ENCODE peak calls at places on chromosomes 16 and 17, in seven cellular contexts. One of them, this sample, is unnamed.

GRCh38 chr17:42979511-42980273 is at the start of gene PTGES3L:
- DNase-seq in right cardiac atrium: peak
- DNase-seq in retinal pigment epithelial cell: no peak
- DNase-seq in stomach: no peak
- DNase-seq in fibroblast of mammary gland: no peak
- DNase-seq in lung: no peak
- DNase-seq in fibroblast of pulmonary artery: peak
- DNase-seq in this sample: peak

GRCh38 chr17:28743243-28744103 is at the start of gene TRAF4:
- DNase-seq in fibroblast of mammary gland: peak
- DNase-seq in right cardiac atrium: peak
- DNase-seq in retinal pigment epithelial cell: peak
- DNase-seq in fibroblast of pulmonary artery: peak
- DNase-seq in lung: peak
- DNase-seq in stomach: peak
- DNase-seq in this sample: peak

GRCh38 chr17:2402517-2402916 is 1.7 kb upstream of the MNT start:
- DNase-seq in stomach: no peak
- DNase-seq in fibroblast of mammary gland: no peak
- DNase-seq in retinal pigment epithelial cell: no peak
- DNase-seq in lung: no peak
- DNase-seq in fibroblast of pulmonary artery: no peak
- DNase-seq in right cardiac atrium: no peak
- DNase-seq in this sample: no peak

GRCh38 chr17:39793473-39793872 is 55.7 kb downstream of the GRB7 start:
- DNase-seq in lung: no peak
- DNase-seq in fibroblast of pulmonary artery: no peak
- DNase-seq in retinal pigment epithelial cell: no peak
- DNase-seq in right cardiac atrium: no peak
- DNase-seq in fibroblast of mammary gland: no peak
- DNase-seq in stomach: no peak
- DNase-seq in this sample: no peak

GRCh38 chr16:73231379-73231778 is 183.5 kb upstream of the ZFHX3 start:
- DNase-seq in lung: no peak
- DNase-seq in fibroblast of pulmonary artery: no peak
- DNase-seq in stomach: no peak
- DNase-seq in right cardiac atrium: no peak
- DNase-seq in fibroblast of mammary gland: no peak
- DNase-seq in retinal pigment epithelial cell: no peak
- DNase-seq in this sample: no peak

GRCh38 chr16:28196331-28196987 is 15.3 kb downstream of the XPO6 start:
- DNase-seq in right cardiac atrium: no peak
- DNase-seq in fibroblast of pulmonary artery: no peak
- DNase-seq in stomach: no peak
- DNase-seq in fibroblast of mammary gland: no peak
- DNase-seq in retinal pigment epithelial cell: peak
- DNase-seq in lung: no peak
- DNase-seq in this sample: no peak

GRCh38 chr16:81388357-81388756 is 56.3 kb upstream of the CMIP start:
- DNase-seq in lung: no peak
- DNase-seq in retinal pigment epithelial cell: no peak
- DNase-seq in stomach: no peak
- DNase-seq in right cardiac atrium: no peak
- DNase-seq in fibroblast of mammary gland: no peak
- DNase-seq in fibroblast of pulmonary artery: no peak
- DNase-seq in this sample: no peak

GRCh38 chr16:84842516-84843148 is 22.8 kb downstream of the CRISPLD2 start:
- DNase-seq in fibroblast of pulmonary artery: no peak
- DNase-seq in stomach: no peak
- DNase-seq in right cardiac atrium: no peak
- DNase-seq in fibroblast of mammary gland: no peak
- DNase-seq in retinal pigment epithelial cell: no peak
- DNase-seq in lung: no peak
- DNase-seq in this sample: no peak

GRCh38 chr17:34252138-34252889 is 2.8 kb upstream of the CCL2 start:
- DNase-seq in fibroblast of pulmonary artery: peak
- DNase-seq in lung: peak
- DNase-seq in right cardiac atrium: peak
- DNase-seq in stomach: peak
- DNase-seq in fibroblast of mammary gland: peak
- DNase-seq in retinal pigment epithelial cell: peak
- DNase-seq in this sample: peak

GRCh38 chr17:78939615-78940014 is 14.4 kb upstream of the TIMP2 start:
- DNase-seq in stomach: no peak
- DNase-seq in lung: no peak
- DNase-seq in fibroblast of mammary gland: no peak
- DNase-seq in retinal pigment epithelial cell: no peak
- DNase-seq in fibroblast of pulmonary artery: peak
- DNase-seq in right cardiac atrium: no peak
- DNase-seq in this sample: peak

GRCh38 chr17:78252111-78252634 is 20.7 kb downstream of the TMEM235 start:
- DNase-seq in lung: no peak
- DNase-seq in stomach: peak
- DNase-seq in retinal pigment epithelial cell: no peak
- DNase-seq in fibroblast of pulmonary artery: no peak
- DNase-seq in right cardiac atrium: peak
- DNase-seq in fibroblast of mammary gland: no peak
- DNase-seq in this sample: no peak

GRCh38 chr17:78034429-78035091 is 76.1 kb downstream of the TNRC6C start:
- DNase-seq in lung: no peak
- DNase-seq in stomach: no peak
- DNase-seq in fibroblast of pulmonary artery: peak
- DNase-seq in fibroblast of mammary gland: peak
- DNase-seq in retinal pigment epithelial cell: no peak
- DNase-seq in right cardiac atrium: no peak
- DNase-seq in this sample: peak

GRCh38 chr16:89720520-89720858 is 209 bp downstream of the VPS9D1 start:
- DNase-seq in fibroblast of mammary gland: no peak
- DNase-seq in retinal pigment epithelial cell: no peak
- DNase-seq in stomach: peak
- DNase-seq in fibroblast of pulmonary artery: no peak
- DNase-seq in lung: peak
- DNase-seq in right cardiac atrium: no peak
- DNase-seq in this sample: no peak

GRCh38 chr16:29821663-29822115 is 1.4 kb downstream of the MVP start:
- DNase-seq in right cardiac atrium: peak
- DNase-seq in stomach: peak
- DNase-seq in lung: peak
- DNase-seq in retinal pigment epithelial cell: peak
- DNase-seq in fibroblast of pulmonary artery: peak
- DNase-seq in fibroblast of mammary gland: peak
- DNase-seq in this sample: peak

GRCh38 chr16:29820730-29821662 is 734 bp downstream of the MVP start:
- DNase-seq in right cardiac atrium: peak
- DNase-seq in fibroblast of pulmonary artery: peak
- DNase-seq in fibroblast of mammary gland: no peak
- DNase-seq in lung: peak
- DNase-seq in stomach: peak
- DNase-seq in retinal pigment epithelial cell: no peak
- DNase-seq in this sample: peak

GRCh38 chr16:29824589-29825144 is 4.4 kb downstream of the MVP start:
- DNase-seq in lung: no peak
- DNase-seq in right cardiac atrium: no peak
- DNase-seq in retinal pigment epithelial cell: no peak
- DNase-seq in stomach: no peak
- DNase-seq in fibroblast of pulmonary artery: peak
- DNase-seq in fibroblast of mammary gland: peak
- DNase-seq in this sample: peak

GRCh38 chr16:29826342-29826695 is 6.1 kb downstream of the MVP start:
- DNase-seq in retinal pigment epithelial cell: no peak
- DNase-seq in right cardiac atrium: no peak
- DNase-seq in lung: no peak
- DNase-seq in fibroblast of mammary gland: no peak
- DNase-seq in stomach: no peak
- DNase-seq in fibroblast of pulmonary artery: no peak
- DNase-seq in this sample: no peak

GRCh38 chr16:29825145-29826044 is 5.1 kb downstream of the MVP start:
- DNase-seq in fibroblast of pulmonary artery: peak
- DNase-seq in retinal pigment epithelial cell: no peak
- DNase-seq in stomach: no peak
- DNase-seq in right cardiac atrium: peak
- DNase-seq in fibroblast of mammary gland: peak
- DNase-seq in lung: no peak
- DNase-seq in this sample: peak
- H3K4me3 ChIP-seq in fibroblast of pulmonary artery: no peak
- H3K4me3 ChIP-seq in retinal pigment epithelial cell: no peak
- H3K4me3 ChIP-seq in stomach: no peak
- H3K4me3 ChIP-seq in right cardiac atrium: no peak
- H3K4me3 ChIP-seq in fibroblast of mammary gland: peak
- H3K4me3 ChIP-seq in lung: no peak
- H3K4me3 ChIP-seq in this sample: peak

DNA sequence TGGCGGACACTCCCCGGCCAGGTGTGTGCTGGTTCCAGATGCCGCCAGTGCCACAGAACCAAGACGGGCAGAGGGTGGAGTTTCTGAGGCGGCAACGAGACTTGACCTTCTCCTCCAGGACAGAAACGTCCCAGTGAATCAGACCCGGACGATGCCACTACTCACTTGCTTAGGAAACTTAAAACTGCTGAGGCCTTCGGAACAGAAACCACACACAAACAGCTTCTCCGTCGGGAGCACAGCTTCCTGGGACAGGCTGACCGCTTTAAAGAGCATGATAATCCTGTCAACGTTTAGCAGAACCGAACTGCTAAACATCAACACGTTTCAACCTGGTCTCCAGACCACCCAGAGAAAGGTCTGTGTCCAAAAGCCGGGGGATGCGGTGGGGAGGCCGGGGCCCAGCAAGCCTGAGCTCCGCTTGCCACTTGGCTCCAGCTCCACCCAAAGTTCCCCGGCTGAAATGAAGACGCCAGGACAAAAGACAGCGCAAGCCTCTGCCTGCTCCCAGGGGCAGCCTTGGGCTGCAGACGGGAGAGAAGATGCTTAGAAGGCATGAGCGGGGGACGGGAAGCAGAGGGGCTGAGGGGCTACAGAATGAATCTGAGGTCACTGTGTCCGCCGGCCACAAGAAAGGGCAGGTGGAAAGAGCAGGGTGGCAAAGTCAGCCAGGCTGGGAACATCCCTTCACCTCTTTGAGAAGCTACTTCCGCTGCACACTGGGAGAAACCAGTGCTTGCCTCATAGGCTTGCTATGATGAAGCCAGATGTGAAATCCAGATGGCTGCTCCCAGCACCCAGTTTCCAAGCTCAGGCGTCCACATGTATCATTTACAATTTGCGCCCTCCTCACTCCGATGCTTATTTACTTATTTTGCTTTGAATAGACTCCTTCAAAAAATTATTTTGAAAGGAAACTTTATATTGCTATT is 68.9 kb downstream of the MRM3 start:
- DNase-seq in fibroblast of mammary gland: peak
- DNase-seq in fibroblast of pulmonary artery: peak
- DNase-seq in stomach: no peak
- DNase-seq in retinal pigment epithelial cell: no peak
- DNase-seq in right cardiac atrium: no peak
- DNase-seq in lung: no peak
- DNase-seq in this sample: peak
- H3K4me3 ChIP-seq in fibroblast of mammary gland: no peak
- H3K4me3 ChIP-seq in fibroblast of pulmonary artery: no peak
- H3K4me3 ChIP-seq in stomach: peak
- H3K4me3 ChIP-seq in retinal pigment epithelial cell: no peak
- H3K4me3 ChIP-seq in right cardiac atrium: no peak
- H3K4me3 ChIP-seq in lung: no peak
- H3K4me3 ChIP-seq in this sample: no peak

DNA sequence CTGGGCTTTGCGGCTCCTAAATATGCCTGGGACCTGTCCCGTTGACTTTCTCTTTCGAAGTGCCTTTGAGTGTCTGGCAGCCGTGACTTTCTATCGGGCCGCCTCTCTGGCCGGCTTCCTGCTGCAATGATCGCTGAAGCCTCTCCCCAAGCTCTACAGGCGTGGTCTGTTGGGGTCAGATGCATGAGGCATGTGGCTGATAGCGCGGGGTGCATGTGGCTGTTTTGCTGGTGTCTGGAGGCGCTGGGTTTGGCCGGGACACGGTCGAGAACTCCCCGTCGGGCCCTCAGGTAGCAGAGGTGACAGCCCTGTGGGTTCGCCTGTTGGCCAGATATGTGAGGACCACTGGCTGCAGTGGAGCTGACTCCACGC is 38.4 kb downstream of the SOX8 start:
- DNase-seq in fibroblast of pulmonary artery: no peak
- DNase-seq in stomach: no peak
- DNase-seq in retinal pigment epithelial cell: peak
- DNase-seq in fibroblast of mammary gland: no peak
- DNase-seq in lung: no peak
- DNase-seq in right cardiac atrium: peak
- DNase-seq in this sample: peak
- H3K4me3 ChIP-seq in fibroblast of pulmonary artery: no peak
- H3K4me3 ChIP-seq in stomach: peak
- H3K4me3 ChIP-seq in retinal pigment epithelial cell: no peak
- H3K4me3 ChIP-seq in fibroblast of mammary gland: no peak
- H3K4me3 ChIP-seq in lung: no peak
- H3K4me3 ChIP-seq in right cardiac atrium: no peak
- H3K4me3 ChIP-seq in this sample: peak

GRCh38 chr16:67549936-67550335 is 12.4 kb upstream of the CTCF start:
- DNase-seq in stomach: no peak
- DNase-seq in fibroblast of mammary gland: no peak
- DNase-seq in right cardiac atrium: no peak
- DNase-seq in retinal pigment epithelial cell: no peak
- DNase-seq in lung: no peak
- DNase-seq in fibroblast of pulmonary artery: no peak
- DNase-seq in this sample: no peak

GRCh38 chr16:67549240-67549639 is 13.1 kb upstream of the CTCF start:
- DNase-seq in right cardiac atrium: no peak
- DNase-seq in fibroblast of mammary gland: no peak
- DNase-seq in stomach: no peak
- DNase-seq in fibroblast of pulmonary artery: no peak
- DNase-seq in retinal pigment epithelial cell: no peak
- DNase-seq in lung: no peak
- DNase-seq in this sample: no peak

GRCh38 chr16:67551091-67551490 is 11.2 kb upstream of the CTCF start:
- DNase-seq in stomach: no peak
- DNase-seq in fibroblast of pulmonary artery: no peak
- DNase-seq in retinal pigment epithelial cell: no peak
- DNase-seq in lung: no peak
- DNase-seq in fibroblast of mammary gland: no peak
- DNase-seq in right cardiac atrium: no peak
- DNase-seq in this sample: no peak

GRCh38 chr16:67552476-67552875 is 9.8 kb upstream of the CTCF start:
- DNase-seq in stomach: no peak
- DNase-seq in retinal pigment epithelial cell: no peak
- DNase-seq in right cardiac atrium: no peak
- DNase-seq in lung: no peak
- DNase-seq in fibroblast of mammary gland: no peak
- DNase-seq in fibroblast of pulmonary artery: no peak
- DNase-seq in this sample: no peak

GRCh38 chr16:67551972-67552371 is 10.4 kb upstream of the CTCF start:
- DNase-seq in fibroblast of mammary gland: no peak
- DNase-seq in right cardiac atrium: no peak
- DNase-seq in retinal pigment epithelial cell: no peak
- DNase-seq in fibroblast of pulmonary artery: no peak
- DNase-seq in stomach: no peak
- DNase-seq in lung: no peak
- DNase-seq in this sample: no peak
- H3K4me3 ChIP-seq in fibroblast of mammary gland: no peak
- H3K4me3 ChIP-seq in right cardiac atrium: no peak
- H3K4me3 ChIP-seq in retinal pigment epithelial cell: no peak
- H3K4me3 ChIP-seq in fibroblast of pulmonary artery: no peak
- H3K4me3 ChIP-seq in stomach: no peak
- H3K4me3 ChIP-seq in lung: no peak
- H3K4me3 ChIP-seq in this sample: no peak

GRCh38 chr17:17300624-17301568 is 2.3 kb upstream of the NT5M start:
- DNase-seq in lung: no peak
- DNase-seq in right cardiac atrium: peak
- DNase-seq in retinal pigment epithelial cell: peak
- DNase-seq in stomach: peak
- DNase-seq in fibroblast of pulmonary artery: peak
- DNase-seq in fibroblast of mammary gland: peak
- DNase-seq in this sample: peak
- H3K4me3 ChIP-seq in lung: no peak
- H3K4me3 ChIP-seq in right cardiac atrium: peak
- H3K4me3 ChIP-seq in retinal pigment epithelial cell: peak
- H3K4me3 ChIP-seq in stomach: peak
- H3K4me3 ChIP-seq in fibroblast of pulmonary artery: peak
- H3K4me3 ChIP-seq in fibroblast of mammary gland: peak
- H3K4me3 ChIP-seq in this sample: no peak